ENCODE peak calls at places on chromosome 15, in nine cellular contexts. Q is A549, O is transverse colon, D is upper lobe of right lung, T is fibroblast of lung, H is uterus, I is upper lobe of left lung, K is lower lobe of right lung, M is right atrium auricular region. N is an unnamed sample.

GRCh38 chr15:48644827-48645557 is 517 bp downstream of the FBN1 start:
- DNase-seq in Q (peak; percentile 58), O (no peak), D (peak; percentile 73), T (peak; percentile 76), H (peak; percentile 58), I (no peak), K (peak; percentile 57), M (no peak), N (peak; percentile 80)

GRCh38 chr15:80179966-80180365 is 27.2 kb downstream of the FAH start:
- DNase-seq in Q (no peak), O (no peak), D (no peak), T (no peak), H (no peak), I (no peak), K (no peak), M (no peak), N (no peak)

GRCh38 chr15:99749386-99749785 is 16.1 kb upstream of the LYSMD4 start:
- DNase-seq in Q (no peak), O (peak; percentile 33), D (no peak), T (no peak), H (no peak), I (peak; percentile 36), K (no peak), M (no peak), N (no peak)

GRCh38 chr15:80031841-80032240 is 27.6 kb upstream of the ZFAND6 start:
- DNase-seq in Q (no peak), O (peak; percentile 25), D (no peak), T (no peak), H (no peak), I (no peak), K (no peak), M (no peak), N (no peak)

GRCh38 chr15:96359772-96360498 is 29.4 kb downstream of the NR2F2 start:
- DNase-seq in Q (no peak), O (no peak), D (peak; percentile 63), T (peak; percentile 53), H (peak; percentile 83), I (no peak), K (no peak), M (no peak), N (no peak)

GRCh38 chr15:36130641-36131310 is 448.6 kb upstream of the CDIN1 start:
- DNase-seq in Q (no peak), O (no peak), D (no peak), T (peak; percentile 40), H (no peak), I (no peak), K (no peak), M (no peak), N (no peak)

GRCh38 chr15:68820205-68820588 is 498 bp downstream of the ANP32A start:
- DNase-seq in Q (peak; percentile 70), O (peak; percentile 52), D (peak; percentile 82), T (no peak), H (peak; percentile 55), I (peak; percentile 64), K (peak; percentile 73), M (no peak), N (no peak)

GRCh38 chr15:30991301-30992072 is at the start of gene MTMR10:
- DNase-seq in Q (peak; percentile 82), O (peak; percentile 83), D (peak; percentile 93), T (peak; percentile 76), H (peak; percentile 46), I (peak; percentile 76), K (peak; percentile 88), M (no peak), N (peak; percentile 79)

GRCh38 chr15:82159922-82160321 is 102.6 kb downstream of the EFL1 start:
- DNase-seq in Q (peak; percentile 79), O (no peak), D (no peak), T (peak; percentile 95), H (no peak), I (no peak), K (no peak), M (no peak), N (no peak)

GRCh38 chr15:31391687-31392671 is 65.3 kb downstream of the KLF13 start:
- DNase-seq in Q (peak; percentile 61), O (peak; percentile 91), D (peak; percentile 95), T (peak; percentile 72), H (peak; percentile 84), I (peak; percentile 95), K (peak; percentile 91), M (peak; percentile 94), N (no peak)

GRCh38 chr15:51579012-51579411 is 43.6 kb downstream of the DMXL2 start:
- DNase-seq in Q (no peak), O (no peak), D (no peak), T (peak; percentile 31), H (no peak), I (no peak), K (no peak), M (no peak), N (no peak)

GRCh38 chr15:78767331-78767951 is 43.8 kb downstream of the ADAMTS7 start:
- DNase-seq in Q (no peak), O (peak; percentile 4), D (peak; percentile 54), T (no peak), H (peak; percentile 7), I (no peak), K (peak; percentile 36), M (no peak), N (peak; percentile 72)

GRCh38 chr15:25372298-25372697 is 66.5 kb downstream of the UBE3A start:
- DNase-seq in Q (no peak), O (no peak), D (no peak), T (peak; percentile 73), H (no peak), I (no peak), K (no peak), M (no peak), N (no peak)

GRCh38 chr15:94237903-94238302 is 6.5 kb downstream of the MCTP2 start:
- DNase-seq in Q (no peak), O (no peak), D (no peak), T (no peak), H (no peak), I (no peak), K (no peak), M (no peak), N (peak; percentile 75)

GRCh38 chr15:31037731-31038477 is 46.5 kb upstream of the MTMR10 start:
- DNase-seq in Q (no peak), O (no peak), D (no peak), T (no peak), H (no peak), I (no peak), K (no peak), M (no peak), N (no peak)

GRCh38 chr15:74399100-74399499 is 31.7 kb upstream of the CYP11A1 start:
- DNase-seq in Q (no peak), O (no peak), D (no peak), T (no peak), H (no peak), I (no peak), K (no peak), M (no peak), N (no peak)

GRCh38 chr15:74399511-74400312 is 32.3 kb upstream of the CYP11A1 start:
- DNase-seq in Q (no peak), O (peak; percentile 22), D (no peak), T (peak; percentile 31), H (no peak), I (no peak), K (no peak), M (no peak), N (no peak)

GRCh38 chr15:74397239-74398068 is 30.0 kb upstream of the CYP11A1 start:
- DNase-seq in Q (no peak), O (peak; percentile 27), D (no peak), T (no peak), H (no peak), I (no peak), K (no peak), M (no peak), N (no peak)

GRCh38 chr15:74396445-74397238 is 29.2 kb upstream of the CYP11A1 start:
- DNase-seq in Q (peak; percentile 69), O (peak; percentile 46), D (no peak), T (peak; percentile 33), H (no peak), I (no peak), K (no peak), M (no peak), N (peak; percentile 96)

DNA sequence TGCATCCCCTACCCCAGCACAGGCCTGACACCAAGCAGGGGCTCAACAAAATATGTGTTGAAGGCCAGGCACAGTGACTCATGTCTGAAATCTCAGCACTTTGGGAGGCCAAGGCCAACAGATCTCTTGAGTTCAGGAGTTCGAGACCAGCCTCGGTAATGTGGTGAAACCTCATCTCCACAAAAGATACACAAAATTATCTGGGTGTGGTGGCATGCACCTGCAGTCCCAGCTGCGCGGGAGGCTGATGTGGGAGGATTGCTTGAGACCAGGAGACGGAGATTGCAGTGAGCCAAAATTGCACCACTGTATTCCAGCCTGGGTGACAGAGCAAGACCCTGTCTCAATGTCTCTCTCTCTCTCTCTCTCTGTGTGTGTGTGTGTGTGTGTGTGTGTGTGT is 30.7 kb upstream of the CYP11A1 start:
- DNase-seq in Q (no peak), O (no peak), D (no peak), T (no peak), H (no peak), I (no peak), K (no peak), M (no peak), N (no peak)
- H3K4me1 ChIP-seq in Q (peaks cover 22% of the 10 kb centered on the region), O (no peaks in the 10 kb centered on the region), D (peaks cover 7% of the 10 kb centered on the region), T (peaks cover 35% of the 10 kb centered on the region), H (no peaks in the 10 kb centered on the region), I (peaks cover 1% of the 10 kb centered on the region), K (peaks cover 33% of the 10 kb centered on the region), M (peaks cover under 1% of the 10 kb centered on the region), N (peaks cover 54% of the 10 kb centered on the region)

GRCh38 chr15:101391431-101391830 is 96.4 kb upstream of the SNRPA1 start:
- DNase-seq in Q (no peak), O (peak; percentile 3), D (no peak), T (no peak), H (no peak), I (peak; percentile 3), K (no peak), M (no peak), N (no peak)
- TF ChIP-seq CTCF in Q (no peak), O (no peak), D (no peak), T (no peak), H (no peak), I (no peak), K (no peak), M (no peak), N (no peak)

GRCh38 chr15:98480858-98481257 is 167.5 kb upstream of the IGF1R start:
- DNase-seq in Q (no peak), O (no peak), D (no peak), T (no peak), H (no peak), I (no peak), K (no peak), M (no peak), N (no peak)

GRCh38 chr15:98483575-98484130 is 164.7 kb upstream of the IGF1R start:
- DNase-seq in Q (no peak), O (no peak), D (no peak), T (no peak), H (no peak), I (no peak), K (no peak), M (no peak), N (no peak)

GRCh38 chr15:98485451-98485850 is 162.9 kb upstream of the IGF1R start:
- DNase-seq in Q (no peak), O (no peak), D (no peak), T (no peak), H (no peak), I (no peak), K (no peak), M (no peak), N (no peak)

GRCh38 chr15:98484914-98485313 is 163.4 kb upstream of the IGF1R start:
- DNase-seq in Q (no peak), O (no peak), D (no peak), T (no peak), H (no peak), I (no peak), K (no peak), M (no peak), N (no peak)
- H3K27ac ChIP-seq in Q (no peak overlapping the region), O (no peak overlapping the region), D (no peak overlapping the region), T (no peak overlapping the region), H (no peak overlapping the region), I (no peak overlapping the region), K (no peak overlapping the region), M (no peak overlapping the region), N (no peak overlapping the region)

GRCh38 chr15:38650384-38650783 is 85.8 kb upstream of the RASGRP1 start:
- DNase-seq in Q (no peak), O (no peak), D (no peak), T (no peak), H (no peak), I (no peak), K (no peak), M (no peak), N (no peak)
- H3K4me1 ChIP-seq in Q (no peaks in the 10 kb centered on the region), O (no peaks in the 10 kb centered on the region), D (peaks cover 8% of the 10 kb centered on the region), T (no peaks in the 10 kb centered on the region), H (no peaks in the 10 kb centered on the region), I (no peaks in the 10 kb centered on the region), K (no peaks in the 10 kb centered on the region), M (no peaks in the 10 kb centered on the region), N (no peaks in the 10 kb centered on the region)